ENCODE peak calls at places on chromosomes 3 and 15, in nine cellular contexts. I is NCI-H2081; V is KG1; W is skeletal muscle cell; Y is tibial artery; M is activated CD4-positive, alpha-beta T cell treated with anti-CD3 and anti-CD28 coated beads, Interleukin-2, amount 50 U/mL, for 24 hours; L is activated CD8-positive, alpha-beta T cell treated with anti-CD3 and anti-CD28 coated beads for 36 hours; Q is NCI-H2029 treated with DMSO at 0.1 percent for 48 hours; K is NCI-H524. E is an unnamed sample.
A peak's percentile ranks its signal among the peaks of the same experiment; 100 is the strongest.

GRCh38 chr15:44536298-44536961 is 517 bp upstream of the EIF3J start:
- DNase-seq in M (no peak), W (no peak), L (peak; percentile 78), I (no peak), K (peak; percentile 98), Q (no peak), Y (peak; percentile 93), V (no peak), E (peak; percentile 87)

GRCh38 chr3:99579246-99579645 is 59.1 kb upstream of the COL8A1 start:
- DNase-seq in L (no peak), Y (no peak), V (no peak), K (no peak), Q (no peak), I (no peak), W (peak; percentile 47), M (no peak), E (no peak)

GRCh38 chr3:130345487-130346079 is at the start of gene COL6A5:
- DNase-seq in I (no peak), K (no peak), L (no peak), Y (no peak), Q (no peak), W (no peak), V (no peak), M (no peak), E (no peak)

GRCh38 chr3:72797773-72798543 is 50.3 kb downstream of the SHQ1 start:
- DNase-seq in Y (no peak), M (no peak), K (peak; percentile 68), W (no peak), I (peak; percentile 92), Q (peak; percentile 62), V (no peak), L (no peak), E (no peak)

GRCh38 chr3:79018671-79019136 is 749.1 kb downstream of the ROBO1 start:
- DNase-seq in W (no peak), K (peak; percentile 45), M (no peak), Y (peak; percentile 79), L (peak; percentile 56), Q (no peak), V (no peak), I (no peak), E (peak; percentile 65)

GRCh38 chr3:52374173-52374572 is 58.1 kb downstream of the DNAH1 start:
- DNase-seq in W (no peak), K (no peak), I (no peak), Y (no peak), Q (no peak), V (no peak), M (no peak), L (peak; percentile 14), E (no peak)

GRCh38 chr3:30544811-30545210 is 61.6 kb upstream of the TGFBR2 start:
- DNase-seq in M (no peak), Y (no peak), K (no peak), I (no peak), L (peak; percentile 4), W (peak; percentile 82), Q (no peak), V (no peak), E (no peak)

GRCh38 chr15:26235148-26235769 is 372.1 kb upstream of the ATP10A start:
- DNase-seq in Y (no peak), L (no peak), W (no peak), M (no peak), V (no peak), Q (no peak), I (peak; percentile 89), K (peak; percentile 38), E (peak; percentile 30)

GRCh38 chr15:96356494-96357455 is 26.3 kb downstream of the NR2F2 start:
- DNase-seq in Y (peak; percentile 87), W (peak; percentile 48), M (peak; percentile 46), Q (no peak), L (peak; percentile 82), K (peak; percentile 82), I (peak; percentile 83), V (peak; percentile 47), E (no peak)

GRCh38 chr15:67077641-67078215 is 12.3 kb downstream of the SMAD3 start:
- DNase-seq in W (no peak), L (no peak), Y (no peak), K (no peak), V (no peak), M (no peak), I (no peak), Q (no peak), E (no peak)

GRCh38 chr3:24365168-24365567 is 129.5 kb downstream of the THRB start:
- DNase-seq in Y (peak; percentile 90), L (no peak), M (no peak), I (peak; percentile 43), K (no peak), Q (no peak), V (no peak), W (peak; percentile 71), E (peak; percentile 64)

GRCh38 chr15:31267161-31268107 is 59.2 kb upstream of the KLF13 start:
- DNase-seq in W (no peak), L (no peak), K (peak; percentile 71), I (no peak), Y (peak; percentile 39), M (no peak), V (no peak), Q (no peak), E (peak; percentile 44)

GRCh38 chr3:194404365-194405140 is 5.5 kb upstream of the GP5 start:
- DNase-seq in K (no peak), Q (peak; percentile 62), I (peak; percentile 83), M (no peak), W (no peak), L (peak; percentile 60), V (peak; percentile 29), Y (no peak), E (no peak)

GRCh38 chr3:48592519-48593087 is 2.5 kb downstream of the COL7A1 start:
- DNase-seq in L (no peak), W (no peak), K (no peak), Q (no peak), V (no peak), I (no peak), Y (no peak), M (no peak), E (no peak)

GRCh38 chr3:45617430-45618080 is 23.0 kb downstream of the LIMD1 start:
- DNase-seq in V (no peak), Y (no peak), Q (no peak), M (no peak), W (no peak), L (no peak), I (no peak), K (no peak), E (no peak)

GRCh38 chr3:170532573-170532972 is 53.3 kb downstream of the SLC7A14 start:
- DNase-seq in L (no peak), V (no peak), Q (peak; percentile 38), W (no peak), Y (no peak), K (peak; percentile 51), I (no peak), M (no peak), E (no peak)

GRCh38 chr3:108388136-108389132 is 92.1 kb downstream of the HHLA2 start:
- DNase-seq in Q (no peak), M (no peak), K (no peak), L (peak; percentile 51), I (peak; percentile 94), W (no peak), Y (no peak), V (no peak), E (no peak)

GRCh38 chr3:127618891-127619290 is 10.1 kb upstream of the PODXL2 start:
- DNase-seq in Q (no peak), Y (no peak), W (no peak), L (no peak), I (no peak), V (no peak), M (no peak), K (no peak), E (no peak)

GRCh38 chr3:189188466-189188865 is 16.7 kb downstream of the TPRG1 start:
- DNase-seq in W (no peak), I (no peak), L (no peak), K (no peak), V (no peak), Q (no peak), Y (no peak), M (no peak), E (no peak)

GRCh38 chr3:14175383-14176037 is 2.9 kb downstream of the XPC start:
- DNase-seq in K (no peak), Y (no peak), I (no peak), W (no peak), V (peak; percentile 29), M (no peak), L (peak; percentile 62), Q (no peak), E (no peak)

GRCh38 chr3:189862385-189863023 is 231.3 kb downstream of the TP63 start:
- DNase-seq in L (no peak), I (no peak), Y (no peak), Q (no peak), M (no peak), K (no peak), V (no peak), W (peak; percentile 66), E (no peak)

GRCh38 chr3:189630667-189631372 is 369 bp upstream of the TP63 start:
- DNase-seq in L (peak; percentile 22), W (no peak), I (no peak), M (no peak), Q (no peak), Y (no peak), K (no peak), V (no peak), E (no peak)

GRCh38 chr3:12982619-12983101 is 90.6 kb downstream of the IQSEC1 start:
- DNase-seq in K (no peak), W (no peak), L (no peak), Y (no peak), Q (no peak), I (no peak), V (no peak), M (no peak), E (no peak)

GRCh38 chr15:100663550-100664335 is 61.4 kb downstream of the ASB7 start:
- DNase-seq in W (no peak), Q (no peak), I (no peak), Y (no peak), K (peak; percentile 28), L (no peak), V (no peak), M (no peak), E (no peak)

GRCh38 chr3:44184319-44184953 is 57.2 kb upstream of the TOPAZ1 start:
- DNase-seq in W (no peak), I (peak; percentile 64), L (peak; percentile 5), M (no peak), V (no peak), Q (no peak), K (peak; percentile 77), Y (no peak), E (no peak)

GRCh38 chr3:140472621-140473020 is 205.2 kb upstream of the TRIM42 start:
- DNase-seq in M (no peak), Y (no peak), W (no peak), L (no peak), V (no peak), K (no peak), Q (no peak), I (no peak), E (no peak)

GRCh38 chr15:74383695-74384565 is 16.5 kb upstream of the CYP11A1 start:
- DNase-seq in V (no peak), I (no peak), Y (no peak), W (no peak), L (peak; percentile 96), K (no peak), M (no peak), Q (no peak), E (no peak)

GRCh38 chr15:68389936-68390790 is 41.8 kb downstream of the ITGA11 start:
- DNase-seq in I (no peak), M (no peak), W (peak; percentile 63), K (no peak), V (no peak), L (peak; percentile 30), Q (no peak), Y (peak; percentile 48), E (peak; percentile 56)

GRCh38 chr15:45276851-45277250 is 24.8 kb downstream of the SLC28A2 start:
- DNase-seq in Y (no peak), W (no peak), K (no peak), L (no peak), V (no peak), Q (no peak), M (no peak), I (peak; percentile 72), E (no peak)

GRCh38 chr15:57220220-57220619 is 156.1 kb upstream of the CGNL1 start:
- DNase-seq in M (no peak), I (peak; percentile 37), Y (no peak), K (no peak), V (no peak), L (no peak), W (peak; percentile 36), Q (no peak), E (no peak)

GRCh38 chr3:193942516-193943055 is 193.4 kb upstream of the HES1 start:
- DNase-seq in I (no peak), V (no peak), L (no peak), Q (no peak), Y (no peak), K (no peak), W (no peak), M (no peak), E (no peak)

E was measured in right atrium auricular region.